ENCODE peak calls at places on chromosomes 2 and 18, in ten cellular contexts. U is H9, T is hepatocyte, Y is neural progenitor cell, C is endothelial cell of umbilical vein, L is transverse colon, W is GM23248, I is aorta, H is Panc1, F is mesendoderm. G is an unnamed sample.

GRCh38 chr2:128316777-128317185 is 1.9 kb downstream of the HS6ST1 start:
- DNase-seq in U (no peak), T (peak; percentile 9), Y (no peak), C (no peak), L (no peak), W (peak; percentile 29), I (no peak), H (no peak), F (no peak), G (no peak)

GRCh38 chr2:125745514-125745913 is 910.4 kb upstream of the GYPC start:
- DNase-seq in U (peak; percentile 79), T (peak; percentile 69), Y (peak; percentile 83), C (no peak), L (peak; percentile 37), W (peak; percentile 4), I (no peak), H (peak; percentile 4), F (peak; percentile 83), G (peak; percentile 89)

GRCh38 chr2:138818479-138818878 is 38.3 kb upstream of the NXPH2 start:
- DNase-seq in U (no peak), T (no peak), Y (no peak), C (no peak), L (no peak), W (no peak), I (no peak), H (no peak), F (peak; percentile 48), G (peak; percentile 2)

GRCh38 chr18:22223263-22223960 is 54.0 kb downstream of the GATA6 start:
- DNase-seq in U (peak; percentile 62), T (peak; percentile 94), Y (no peak), C (peak; percentile 77), L (peak; percentile 87), W (peak; percentile 99), I (peak; percentile 89), H (peak; percentile 57), F (peak; percentile 68), G (peak; percentile 81)

GRCh38 chr18:79429785-79430281 is 34.1 kb downstream of the NFATC1 start:
- DNase-seq in U (no peak), T (no peak), Y (no peak), C (no peak), L (no peak), W (no peak), I (no peak), H (no peak), F (no peak), G (no peak)

GRCh38 chr2:218831378-218831990 is at the start of gene PRKAG3:
- DNase-seq in U (no peak), T (no peak), Y (no peak), C (no peak), L (no peak), W (peak; percentile 17), I (peak; percentile 82), H (no peak), F (no peak), G (no peak)

GRCh38 chr2:176158306-176158643 is 1.2 kb downstream of the HOXD3 start:
- DNase-seq in U (no peak), T (no peak), Y (no peak), C (no peak), L (no peak), W (no peak), I (no peak), H (no peak), F (peak; percentile 58), G (no peak)

GRCh38 chr2:161722547-161723503 is 98.6 kb downstream of the SLC4A10 start:
- DNase-seq in U (no peak), T (no peak), Y (peak; percentile 16), C (no peak), L (no peak), W (no peak), I (no peak), H (no peak), F (no peak), G (no peak)

GRCh38 chr18:11872479-11873136 is 21.4 kb downstream of the CHMP1B start:
- DNase-seq in U (no peak), T (peak; percentile 56), Y (peak; percentile 52), C (peak; percentile 12), L (no peak), W (peak; percentile 40), I (no peak), H (no peak), F (peak; percentile 56), G (peak; percentile 47)

GRCh38 chr18:77250926-77251729 is 1.5 kb downstream of the GALR1 start:
- DNase-seq in U (peak; percentile 64), T (no peak), Y (peak; percentile 73), C (no peak), L (no peak), W (peak; percentile 8), I (no peak), H (no peak), F (peak; percentile 40), G (no peak)

GRCh38 chr2:78907089-78907488 is 118.4 kb upstream of the REG3G start:
- DNase-seq in U (no peak), T (no peak), Y (no peak), C (no peak), L (no peak), W (no peak), I (no peak), H (no peak), F (no peak), G (no peak)

GRCh38 chr2:42906557-42907380 is 114.4 kb upstream of the HAAO start:
- DNase-seq in U (peak; percentile 47), T (peak; percentile 56), Y (peak; percentile 60), C (peak; percentile 62), L (peak; percentile 55), W (peak; percentile 62), I (peak; percentile 82), H (no peak), F (peak; percentile 72), G (no peak)

GRCh38 chr2:20125164-20125563 is 73.7 kb upstream of the LAPTM4A start:
- DNase-seq in U (no peak), T (no peak), Y (no peak), C (no peak), L (no peak), W (no peak), I (no peak), H (no peak), F (no peak), G (no peak)

GRCh38 chr2:240551288-240551687 is 6.5 kb downstream of the ANKMY1 start:
- DNase-seq in U (no peak), T (no peak), Y (no peak), C (no peak), L (no peak), W (no peak), I (no peak), H (no peak), F (no peak), G (no peak)

GRCh38 chr18:22687892-22688680 is 245.0 kb upstream of the RBBP8 start:
- DNase-seq in U (no peak), T (no peak), Y (no peak), C (no peak), L (no peak), W (no peak), I (no peak), H (no peak), F (no peak), G (no peak)

DNA sequence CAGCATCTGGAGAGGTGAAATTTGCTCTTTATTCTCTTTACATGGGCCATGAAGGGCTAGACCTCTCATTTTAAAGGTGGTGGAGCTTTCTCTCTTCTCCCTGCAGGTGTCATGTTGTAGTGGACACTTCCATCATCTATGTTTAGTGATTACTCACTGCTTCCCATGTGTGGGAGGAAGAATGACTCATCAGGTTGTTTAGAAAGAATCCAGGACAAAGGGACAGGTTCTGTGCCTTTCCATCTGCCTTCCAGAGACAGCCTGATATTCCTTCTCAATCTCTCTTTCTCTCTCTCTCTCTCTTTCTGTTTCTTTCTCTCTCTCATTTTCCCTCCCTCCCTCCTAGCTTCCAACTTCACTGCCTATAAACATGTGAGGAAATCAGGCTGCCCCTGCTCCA is 38.7 kb downstream of the SCG2 start:
- DNase-seq in U (no peak), T (peak; percentile 64), Y (no peak), C (peak; percentile 73), L (no peak), W (peak; percentile 90), I (no peak), H (peak; percentile 78), F (peak; percentile 79), G (no peak)
- H3K4me1 ChIP-seq in U (peaks cover 7% of the 10 kb centered on the region), T (no peaks in the 10 kb centered on the region), Y (peaks cover 4% of the 10 kb centered on the region), C (peaks cover 8% of the 10 kb centered on the region), L (no peaks in the 10 kb centered on the region), W (peaks cover 7% of the 10 kb centered on the region), I (no peaks in the 10 kb centered on the region), H (peaks cover 20% of the 10 kb centered on the region), F (no peaks in the 10 kb centered on the region), G (no peaks in the 10 kb centered on the region)

DNA sequence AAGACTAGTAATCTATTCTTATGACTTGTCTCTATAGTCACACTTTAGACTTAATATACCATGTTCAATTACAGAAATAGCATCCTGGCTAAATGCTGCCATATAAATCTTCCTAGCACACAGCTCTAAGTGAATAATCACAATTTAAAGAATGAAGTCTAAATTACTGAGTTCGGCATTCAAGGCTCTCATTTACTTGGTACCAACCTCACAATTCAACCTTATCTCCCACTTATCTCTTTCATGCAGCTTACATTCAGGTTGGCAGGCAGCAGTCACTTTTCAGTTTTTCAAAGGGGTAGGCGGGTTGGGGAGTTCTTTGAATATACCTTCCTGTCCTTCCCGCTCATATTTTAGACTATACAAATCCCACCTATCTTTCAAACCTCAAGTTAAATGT is 1.5 kb downstream of the MMADHC start:
- DNase-seq in U (no peak), T (no peak), Y (no peak), C (peak; percentile 12), L (no peak), W (no peak), I (no peak), H (no peak), F (peak; percentile 23), G (no peak)
- H3K27ac ChIP-seq in U (no peak overlapping the region), T (peak overlapping the region; percentile 99), Y (no peak overlapping the region), C (peak overlapping the region; percentile 24), L (peak overlapping the region; percentile 98), W (no peak overlapping the region), I (no peak overlapping the region), H (peak overlapping the region; percentile 99), F (no peak overlapping the region), G (peak overlapping the region; percentile 96)

DNA sequence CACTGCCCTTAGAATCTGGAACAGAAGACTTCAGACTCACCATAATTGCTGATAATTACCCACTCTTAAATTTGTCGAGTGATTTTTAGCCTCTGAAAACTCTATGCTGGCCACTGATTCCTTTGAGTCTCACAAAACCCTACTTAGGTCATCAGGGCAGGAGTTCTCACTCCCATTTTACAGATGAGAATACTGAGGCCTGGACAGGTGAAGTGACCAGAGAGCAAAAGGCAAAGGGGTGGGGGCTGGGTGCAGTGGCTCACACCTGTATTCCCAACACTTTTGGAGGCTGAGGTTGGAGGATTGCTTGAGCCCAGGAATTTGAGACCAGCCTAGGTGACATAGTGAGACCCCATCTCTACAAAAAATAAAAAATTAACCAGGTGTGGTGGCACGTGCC is 34.8 kb upstream of the SLC35F6 start:
- DNase-seq in U (no peak), T (no peak), Y (no peak), C (no peak), L (no peak), W (no peak), I (no peak), H (no peak), F (no peak), G (no peak)
- H3K4me1 ChIP-seq in U (no peaks in the 10 kb centered on the region), T (peaks cover 4% of the 10 kb centered on the region), Y (no peaks in the 10 kb centered on the region), C (peaks cover 3% of the 10 kb centered on the region), L (peaks cover 8% of the 10 kb centered on the region), W (peaks cover 6% of the 10 kb centered on the region), I (no peaks in the 10 kb centered on the region), H (peaks cover 34% of the 10 kb centered on the region), F (no peaks in the 10 kb centered on the region), G (peaks cover 3% of the 10 kb centered on the region)

DNA sequence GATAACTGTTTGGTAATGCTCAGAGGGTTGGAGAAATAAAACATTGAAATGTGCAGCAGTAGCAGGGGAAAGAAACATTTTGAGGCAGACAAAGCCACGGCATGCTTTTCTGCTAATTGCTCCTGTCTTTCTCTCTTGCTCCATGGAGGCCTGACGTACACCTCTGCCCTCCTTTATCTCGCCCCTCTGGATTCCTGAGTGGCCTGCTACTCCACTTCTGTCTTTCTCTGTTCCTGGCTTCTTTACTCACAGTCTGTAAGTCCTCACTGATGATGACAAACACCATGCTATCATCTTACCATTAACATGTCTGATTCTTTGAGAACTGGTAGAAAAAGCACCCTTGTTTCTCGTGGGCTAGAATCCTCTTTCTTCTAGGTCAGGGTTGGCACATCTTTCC is 392.9 kb downstream of the MEIS1 start:
- DNase-seq in U (no peak), T (no peak), Y (peak; percentile 43), C (no peak), L (no peak), W (no peak), I (no peak), H (no peak), F (peak; percentile 56), G (no peak)
- H3K27ac ChIP-seq in U (no peak overlapping the region), T (peak overlapping the region; percentile 1), Y (no peak overlapping the region), C (no peak overlapping the region), L (no peak overlapping the region), W (no peak overlapping the region), I (no peak overlapping the region), H (no peak overlapping the region), F (no peak overlapping the region), G (peak overlapping the region; percentile 3)

G was measured in cardiac muscle cell.